ENCODE peak calls at places on chromosomes 4 and X, in nine cellular contexts. Y, J, M, B, F, A, U, I and S are unnamed samples.

GRCh38 chrX:40083120-40083978 is 14.4 kb downstream of the BCOR start:
- DNase-seq in Y (no peak), J (peak), M (no peak), B (no peak), F (peak), A (no peak), U (no peak), I (no peak), S (peak)

GRCh38 chr4:83282049-83282535 is 2.5 kb downstream of the COQ2 start:
- DNase-seq in Y (no peak), J (peak), M (peak), B (peak), F (no peak), A (peak), U (no peak), I (no peak), S (no peak)

GRCh38 chr4:151166662-151167061 is 67.2 kb downstream of the RPS3A start:
- DNase-seq in Y (no peak), J (no peak), M (no peak), B (no peak), F (no peak), A (no peak), U (no peak), I (no peak), S (no peak)

GRCh38 chr4:98522603-98523395 is 135.6 kb downstream of the TSPAN5 start:
- DNase-seq in Y (peak), J (no peak), M (no peak), B (no peak), F (no peak), A (no peak), U (no peak), I (no peak), S (no peak)

GRCh38 chr4:113407409-113407808 is 354.1 kb downstream of the CAMK2D start:
- DNase-seq in Y (no peak), J (no peak), M (no peak), B (no peak), F (no peak), A (no peak), U (no peak), I (no peak), S (no peak)

GRCh38 chr4:150033937-150034336 is 44.3 kb upstream of the DCLK2 start:
- DNase-seq in Y (peak), J (no peak), M (no peak), B (no peak), F (no peak), A (peak), U (no peak), I (no peak), S (peak)

GRCh38 chrX:45781901-45782553 is 581.4 kb upstream of the DIPK2B start:
- DNase-seq in Y (no peak), J (peak), M (no peak), B (no peak), F (no peak), A (no peak), U (no peak), I (no peak), S (no peak)

GRCh38 chrX:75226280-75226679 is 47.6 kb upstream of the UPRT start:
- DNase-seq in Y (no peak), J (no peak), M (no peak), B (no peak), F (no peak), A (no peak), U (no peak), I (no peak), S (no peak)

GRCh38 chr4:73911746-73912145 is 42.6 kb downstream of the CXCL1 start:
- DNase-seq in Y (no peak), J (no peak), M (no peak), B (no peak), F (no peak), A (no peak), U (no peak), I (no peak), S (no peak)

GRCh38 chr4:6840062-6840976 is 57.8 kb downstream of the KIAA0232 start:
- DNase-seq in Y (peak), J (peak), M (no peak), B (no peak), F (no peak), A (no peak), U (no peak), I (no peak), S (no peak)

GRCh38 chrX:6363193-6363592 is 134.5 kb upstream of the NLGN4X start:
- DNase-seq in Y (no peak), J (no peak), M (no peak), B (no peak), F (no peak), A (no peak), U (no peak), I (no peak), S (no peak)

GRCh38 chr4:89420507-89420906 is 112.9 kb upstream of the GPRIN3 start:
- DNase-seq in Y (no peak), J (no peak), M (no peak), B (no peak), F (no peak), A (no peak), U (no peak), I (no peak), S (no peak)

GRCh38 chr4:182489607-182490006 is 246.4 kb downstream of the TENM3 start:
- DNase-seq in Y (no peak), J (no peak), M (no peak), B (no peak), F (no peak), A (no peak), U (no peak), I (no peak), S (no peak)

GRCh38 chr4:178412455-178412854 is 970.2 kb upstream of the AGA start:
- DNase-seq in Y (no peak), J (no peak), M (no peak), B (no peak), F (no peak), A (no peak), U (no peak), I (no peak), S (no peak)

GRCh38 chr4:52873191-52873590 is 11.1 kb downstream of the RASL11B start:
- DNase-seq in Y (no peak), J (no peak), M (no peak), B (no peak), F (no peak), A (peak), U (no peak), I (no peak), S (no peak)

GRCh38 chrX:84933956-84934556 is 69.6 kb upstream of the APOOL start:
- DNase-seq in Y (no peak), J (no peak), M (no peak), B (no peak), F (peak), A (no peak), U (no peak), I (no peak), S (no peak)

GRCh38 chr4:33386761-33387160 is 2666.6 kb downstream of the PCDH7 start:
- DNase-seq in Y (no peak), J (peak), M (no peak), B (no peak), F (no peak), A (no peak), U (no peak), I (no peak), S (no peak)

GRCh38 chr4:24249972-24250371 is 334.4 kb downstream of the DHX15 start:
- DNase-seq in Y (no peak), J (no peak), M (no peak), B (no peak), F (no peak), A (no peak), U (no peak), I (no peak), S (no peak)

GRCh38 chr4:135564090-135564489 is 1362.5 kb upstream of the PABPC4L start:
- DNase-seq in Y (no peak), J (no peak), M (no peak), B (no peak), F (no peak), A (no peak), U (no peak), I (no peak), S (no peak)

GRCh38 chrX:133926099-133926498 is 59.3 kb downstream of the GPC3 start:
- DNase-seq in Y (no peak), J (no peak), M (no peak), B (no peak), F (no peak), A (no peak), U (no peak), I (no peak), S (no peak)

GRCh38 chrX:133929836-133930464 is 55.4 kb downstream of the GPC3 start:
- DNase-seq in Y (no peak), J (no peak), M (no peak), B (no peak), F (no peak), A (no peak), U (no peak), I (no peak), S (no peak)

GRCh38 chrX:133926809-133927208 is 58.6 kb downstream of the GPC3 start:
- DNase-seq in Y (no peak), J (no peak), M (no peak), B (no peak), F (no peak), A (no peak), U (no peak), I (no peak), S (no peak)

GRCh38 chrX:133924548-133924947 is 60.8 kb downstream of the GPC3 start:
- DNase-seq in Y (no peak), J (no peak), M (no peak), B (no peak), F (no peak), A (no peak), U (no peak), I (no peak), S (no peak)

GRCh38 chrX:133928365-133928764 is 57.0 kb downstream of the GPC3 start:
- DNase-seq in Y (no peak), J (no peak), M (no peak), B (no peak), F (no peak), A (no peak), U (no peak), I (no peak), S (no peak)
- TF ChIP-seq CTCF in Y (no peak), J (no peak), M (no peak), B (no peak), F (no peak), A (no peak), U (no peak), I (no peak), S (no peak)

DNA sequence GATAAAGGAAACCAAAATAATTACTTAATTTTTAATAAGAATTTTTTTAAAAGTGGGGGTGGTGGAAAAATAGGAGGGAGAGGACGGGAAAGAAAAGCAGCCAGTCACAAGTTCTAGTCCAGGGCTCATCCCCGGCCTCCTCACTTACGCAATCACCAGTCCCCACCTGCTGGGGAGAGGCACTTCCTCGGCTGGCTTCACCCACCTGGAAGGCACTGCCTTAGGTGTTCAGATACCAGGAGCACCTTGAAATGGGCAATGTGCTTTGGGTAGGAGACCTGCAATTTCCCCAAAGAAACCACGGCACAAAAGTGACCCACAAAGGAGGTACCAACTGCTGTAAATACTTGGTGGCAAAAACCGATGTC is 23.8 kb downstream of the AFAP1 start:
- DNase-seq in Y (no peak), J (no peak), M (no peak), B (no peak), F (no peak), A (no peak), U (peak), I (no peak), S (no peak)
- TF ChIP-seq CTCF in Y (no peak), J (no peak), M (no peak), B (no peak), F (no peak), A (no peak), U (no peak), I (no peak), S (no peak)

GRCh38 chrX:128781506-128781905 is 729.3 kb upstream of the ACTRT1 start:
- DNase-seq in Y (no peak), J (peak), M (peak), B (peak), F (no peak), A (peak), U (no peak), I (no peak), S (no peak)
- TF ChIP-seq CTCF in Y (no peak), J (peak), M (peak), B (peak), F (no peak), A (peak), U (no peak), I (peak), S (no peak)

DNA sequence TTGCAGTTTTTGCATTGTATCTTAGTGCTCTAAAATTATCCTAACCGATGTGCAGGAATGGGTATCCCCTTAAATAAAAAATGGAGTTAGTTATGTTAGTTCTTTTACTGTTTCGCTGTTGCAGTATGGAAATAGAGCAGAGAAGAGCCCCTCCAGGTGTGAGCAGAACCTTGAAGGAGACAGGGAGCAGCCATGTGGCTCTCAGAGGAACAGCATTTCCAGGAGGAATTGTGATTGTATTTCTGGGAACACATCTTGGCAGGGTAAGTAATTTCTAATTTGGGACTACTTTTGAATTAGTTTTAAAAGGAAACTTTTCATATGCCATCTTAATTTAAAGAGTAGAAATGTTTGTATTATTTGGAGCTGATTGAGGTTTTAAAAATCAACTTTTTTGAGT is 5.3 kb upstream of the CCDC158 start:
- DNase-seq in Y (no peak), J (no peak), M (no peak), B (no peak), F (no peak), A (no peak), U (no peak), I (no peak), S (no peak)
- TF ChIP-seq CTCF in Y (no peak), J (no peak), M (no peak), B (peak), F (no peak), A (no peak), U (no peak), I (no peak), S (no peak)

DNA sequence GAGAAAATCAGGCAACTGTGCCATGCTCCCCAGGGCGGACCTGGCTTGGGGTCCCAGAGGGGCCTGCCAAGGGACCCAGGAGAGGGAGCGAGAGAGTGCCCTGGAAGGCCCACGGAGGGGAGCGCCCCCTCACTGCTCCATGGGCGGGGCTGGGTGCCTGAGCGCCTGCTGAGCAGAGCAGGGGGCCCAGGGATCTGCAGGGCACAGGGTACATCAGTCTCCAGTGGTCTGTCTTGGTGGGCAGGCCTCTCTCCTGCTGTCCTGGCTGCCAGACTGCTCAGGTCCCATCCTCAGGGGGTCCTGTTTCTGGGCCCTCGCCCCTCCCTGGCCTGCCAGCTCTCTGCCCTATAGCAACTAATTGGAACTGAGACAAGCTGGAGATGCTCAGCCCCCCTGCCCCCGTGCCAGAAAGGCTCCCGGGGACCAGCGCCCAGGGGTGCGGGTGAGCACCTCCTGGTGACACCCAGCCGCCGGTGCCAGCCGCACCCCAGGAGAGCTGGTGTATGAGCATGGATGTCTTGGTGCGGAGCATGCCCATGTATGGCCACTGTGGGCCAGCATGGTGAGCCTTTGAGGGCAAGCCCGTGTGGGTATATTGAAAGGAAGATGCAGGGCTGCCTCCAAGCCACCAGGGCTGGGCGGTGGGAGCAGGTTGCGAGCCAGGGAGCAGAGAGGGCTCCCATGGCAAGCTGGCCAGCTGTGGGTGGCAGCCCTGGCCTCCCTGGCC is 1.3 kb downstream of the BGN start:
- DNase-seq in Y (no peak), J (no peak), M (no peak), B (no peak), F (no peak), A (no peak), U (no peak), I (no peak), S (no peak)
- TF ChIP-seq CTCF in Y (no peak), J (no peak), M (no peak), B (no peak), F (no peak), A (no peak), U (no peak), I (no peak), S (no peak)

DNA sequence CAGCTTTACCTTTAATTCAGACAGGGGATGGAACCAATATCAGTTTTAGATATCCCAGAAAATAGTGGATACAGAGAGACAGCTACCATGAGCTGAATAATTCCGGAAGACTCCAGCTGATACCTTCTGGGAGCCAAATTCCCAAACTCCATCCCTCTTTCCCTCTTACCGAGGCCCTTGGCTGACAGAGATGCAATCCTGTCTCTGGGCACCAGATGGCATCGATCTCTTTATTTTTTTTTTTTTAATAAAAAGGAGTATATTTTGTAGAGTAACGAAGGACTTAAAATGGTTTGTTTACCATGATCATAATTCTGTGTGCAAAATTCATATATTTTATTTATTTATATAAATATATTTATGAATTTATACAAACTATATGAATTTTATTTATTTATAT is 31.0 kb downstream of the RAB40A start:
- DNase-seq in Y (no peak), J (peak), M (no peak), B (no peak), F (no peak), A (no peak), U (no peak), I (no peak), S (no peak)
- TF ChIP-seq CTCF in Y (peak), J (peak), M (peak), B (peak), F (peak), A (no peak), U (no peak), I (peak), S (no peak)

GRCh38 chr4:119314356-119314755 is 7.6 kb downstream of the FABP2 start:
- DNase-seq in Y (no peak), J (peak), M (peak), B (no peak), F (no peak), A (peak), U (no peak), I (no peak), S (no peak)
- TF ChIP-seq CTCF in Y (peak), J (peak), M (no peak), B (peak), F (peak), A (peak), U (no peak), I (peak), S (no peak)